ENCODE peak calls at places on chromosome 6, in five cellular contexts. One of them, this sample, is unnamed.

GRCh38 chr6:86706449-86706848 is 230.9 kb upstream of the HTR1E start:
- DNase-seq in adrenal gland: no peak
- DNase-seq in breast epithelium: no peak
- DNase-seq in GM12878: no peak
- DNase-seq in stomach: no peak
- DNase-seq in this sample: peak

GRCh38 chr6:35706468-35706867 is 17.8 kb upstream of the FKBP5 start:
- DNase-seq in GM12878: no peak
- DNase-seq in breast epithelium: no peak
- DNase-seq in stomach: no peak
- DNase-seq in adrenal gland: no peak
- DNase-seq in this sample: no peak

GRCh38 chr6:36596359-36596758 is 2.2 kb downstream of the SRSF3 start:
- DNase-seq in stomach: no peak
- DNase-seq in breast epithelium: no peak
- DNase-seq in GM12878: no peak
- DNase-seq in adrenal gland: no peak
- DNase-seq in this sample: peak

GRCh38 chr6:143957679-143958274 is 50.3 kb downstream of the PLAGL1 start:
- DNase-seq in GM12878: no peak
- DNase-seq in stomach: no peak
- DNase-seq in adrenal gland: no peak
- DNase-seq in breast epithelium: no peak
- DNase-seq in this sample: no peak

GRCh38 chr6:133101790-133102189 is 139.4 kb upstream of the EYA4 start:
- DNase-seq in stomach: no peak
- DNase-seq in breast epithelium: no peak
- DNase-seq in GM12878: no peak
- DNase-seq in adrenal gland: no peak
- DNase-seq in this sample: no peak

GRCh38 chr6:140985679-140986275 is 1146.9 kb upstream of the GJE1 start:
- DNase-seq in adrenal gland: no peak
- DNase-seq in breast epithelium: no peak
- DNase-seq in stomach: no peak
- DNase-seq in GM12878: no peak
- DNase-seq in this sample: no peak

GRCh38 chr6:44037847-44038542 is 89.3 kb downstream of the MRPL14 start:
- DNase-seq in breast epithelium: no peak
- DNase-seq in stomach: no peak
- DNase-seq in GM12878: no peak
- DNase-seq in adrenal gland: no peak
- DNase-seq in this sample: no peak

GRCh38 chr6:42505377-42505702 is 53.6 kb upstream of the TRERF1 start:
- DNase-seq in breast epithelium: no peak
- DNase-seq in stomach: no peak
- DNase-seq in GM12878: no peak
- DNase-seq in adrenal gland: no peak
- DNase-seq in this sample: no peak

GRCh38 chr6:155177369-155177961 is 86.3 kb upstream of the CLDN20 start:
- DNase-seq in GM12878: no peak
- DNase-seq in breast epithelium: no peak
- DNase-seq in adrenal gland: peak
- DNase-seq in stomach: peak
- DNase-seq in this sample: peak

GRCh38 chr6:91031581-91031980 is 444.7 kb upstream of the MAP3K7 start:
- DNase-seq in GM12878: no peak
- DNase-seq in breast epithelium: no peak
- DNase-seq in adrenal gland: no peak
- DNase-seq in stomach: no peak
- DNase-seq in this sample: no peak

GRCh38 chr6:37759221-37760154 is 60.0 kb upstream of the ZFAND3 start:
- DNase-seq in GM12878: no peak
- DNase-seq in stomach: no peak
- DNase-seq in breast epithelium: no peak
- DNase-seq in adrenal gland: no peak
- DNase-seq in this sample: no peak

GRCh38 chr6:4732691-4733315 is 43.4 kb upstream of the CDYL start:
- DNase-seq in stomach: peak
- DNase-seq in GM12878: no peak
- DNase-seq in breast epithelium: peak
- DNase-seq in adrenal gland: peak
- DNase-seq in this sample: peak

GRCh38 chr6:44655368-44656342 is 268.1 kb downstream of the CDC5L start:
- DNase-seq in GM12878: no peak
- DNase-seq in breast epithelium: peak
- DNase-seq in adrenal gland: peak
- DNase-seq in stomach: peak
- DNase-seq in this sample: peak

GRCh38 chr6:160030103-160030502 is 61.2 kb downstream of the IGF2R start:
- DNase-seq in GM12878: no peak
- DNase-seq in adrenal gland: peak
- DNase-seq in stomach: peak
- DNase-seq in breast epithelium: no peak
- DNase-seq in this sample: no peak

GRCh38 chr6:70709826-70710225 is 42.1 kb downstream of the SMAP1 start:
- DNase-seq in stomach: no peak
- DNase-seq in GM12878: no peak
- DNase-seq in breast epithelium: no peak
- DNase-seq in adrenal gland: no peak
- DNase-seq in this sample: no peak

GRCh38 chr6:56668158-56668557 is 25.5 kb upstream of the DST start:
- DNase-seq in breast epithelium: no peak
- DNase-seq in GM12878: no peak
- DNase-seq in adrenal gland: no peak
- DNase-seq in stomach: no peak
- DNase-seq in this sample: no peak

GRCh38 chr6:45724511-45724910 is 291.1 kb downstream of the CLIC5 start:
- DNase-seq in adrenal gland: peak
- DNase-seq in breast epithelium: no peak
- DNase-seq in stomach: no peak
- DNase-seq in GM12878: no peak
- DNase-seq in this sample: no peak

GRCh38 chr6:108432792-108433191 is 127.9 kb upstream of the FOXO3 start:
- DNase-seq in stomach: no peak
- DNase-seq in adrenal gland: no peak
- DNase-seq in GM12878: no peak
- DNase-seq in breast epithelium: no peak
- DNase-seq in this sample: peak

GRCh38 chr6:170091000-170091638 is 199.8 kb downstream of the DLL1 start:
- DNase-seq in adrenal gland: no peak
- DNase-seq in GM12878: no peak
- DNase-seq in breast epithelium: no peak
- DNase-seq in stomach: peak
- DNase-seq in this sample: no peak

GRCh38 chr6:151357758-151358436 is 33.5 kb downstream of the ZBTB2 start:
- DNase-seq in adrenal gland: no peak
- DNase-seq in stomach: no peak
- DNase-seq in breast epithelium: no peak
- DNase-seq in GM12878: no peak
- DNase-seq in this sample: no peak

GRCh38 chr6:41638002-41638800 is at the start of gene MDFI:
- DNase-seq in stomach: no peak
- DNase-seq in breast epithelium: no peak
- DNase-seq in GM12878: no peak
- DNase-seq in adrenal gland: no peak
- DNase-seq in this sample: no peak

GRCh38 chr6:81761197-81761596 is 8.7 kb upstream of the TENT5A start:
- DNase-seq in GM12878: no peak
- DNase-seq in breast epithelium: no peak
- DNase-seq in stomach: no peak
- DNase-seq in adrenal gland: no peak
- DNase-seq in this sample: no peak

GRCh38 chr6:51250317-51250716 is 431.6 kb downstream of the TFAP2B start:
- DNase-seq in GM12878: no peak
- DNase-seq in breast epithelium: no peak
- DNase-seq in adrenal gland: no peak
- DNase-seq in stomach: no peak
- DNase-seq in this sample: no peak

GRCh38 chr6:110180228-110181008 is at the start of gene CDC40:
- DNase-seq in breast epithelium: peak
- DNase-seq in GM12878: no peak
- DNase-seq in stomach: peak
- DNase-seq in adrenal gland: peak
- DNase-seq in this sample: peak
- TF ChIP-seq POLR2A in breast epithelium: no peak
- TF ChIP-seq POLR2A in GM12878: peak
- TF ChIP-seq POLR2A in stomach: no peak
- TF ChIP-seq POLR2A in adrenal gland: peak
- TF ChIP-seq POLR2A in this sample: peak

GRCh38 chr6:18151801-18152200 is 3.1 kb downstream of the TPMT start:
- DNase-seq in breast epithelium: no peak
- DNase-seq in adrenal gland: no peak
- DNase-seq in GM12878: no peak
- DNase-seq in stomach: no peak
- DNase-seq in this sample: no peak

GRCh38 chr6:18153311-18153703 is 1.6 kb downstream of the TPMT start:
- DNase-seq in stomach: no peak
- DNase-seq in breast epithelium: no peak
- DNase-seq in GM12878: no peak
- DNase-seq in adrenal gland: no peak
- DNase-seq in this sample: no peak

GRCh38 chr6:18154507-18155272 is at the start of gene TPMT:
- DNase-seq in breast epithelium: peak
- DNase-seq in adrenal gland: peak
- DNase-seq in stomach: peak
- DNase-seq in GM12878: no peak
- DNase-seq in this sample: peak

GRCh38 chr6:18155864-18156396 is 708 bp downstream of the KDM1B start:
- DNase-seq in breast epithelium: peak
- DNase-seq in GM12878: peak
- DNase-seq in adrenal gland: peak
- DNase-seq in stomach: peak
- DNase-seq in this sample: peak

DNA sequence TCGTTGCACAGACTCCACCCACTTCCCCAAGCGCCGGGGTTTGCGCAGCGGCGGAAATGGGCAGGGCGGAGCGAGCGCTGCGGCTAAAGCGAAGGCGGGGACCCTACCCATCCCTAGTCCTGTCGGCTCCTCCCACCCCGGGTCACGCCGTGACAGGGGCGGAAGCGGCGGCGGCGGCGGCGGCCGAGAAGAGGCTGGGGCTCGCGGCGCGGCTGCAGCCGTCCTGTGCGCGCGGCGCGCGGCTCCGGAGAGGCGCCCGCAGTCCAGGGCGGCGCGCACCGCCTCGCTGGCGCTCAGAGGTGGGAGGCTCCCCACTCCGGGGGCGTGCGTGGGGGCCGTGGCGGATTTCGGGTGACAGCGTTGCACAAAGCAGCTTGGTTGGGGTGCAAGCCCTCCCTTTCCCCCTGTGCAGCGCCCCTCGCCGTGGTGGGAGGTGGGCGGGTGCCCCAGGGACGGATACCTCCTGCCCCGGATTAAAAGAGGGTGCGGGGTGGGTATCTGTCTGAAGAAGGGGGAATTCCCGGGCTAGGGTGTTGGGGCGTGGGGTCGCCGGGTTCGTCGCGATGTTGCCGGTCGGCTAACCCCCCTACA is at the start of gene KDM1B:
- DNase-seq in adrenal gland: peak
- DNase-seq in GM12878: peak
- DNase-seq in stomach: peak
- DNase-seq in breast epithelium: no peak
- DNase-seq in this sample: peak
- TF ChIP-seq POLR2A in adrenal gland: peak
- TF ChIP-seq POLR2A in GM12878: peak
- TF ChIP-seq POLR2A in stomach: no peak
- TF ChIP-seq POLR2A in breast epithelium: no peak
- TF ChIP-seq POLR2A in this sample: peak

GRCh38 chr6:33248932-33249731 is 22.5 kb downstream of the VPS52 start:
- DNase-seq in adrenal gland: peak
- DNase-seq in GM12878: peak
- DNase-seq in stomach: peak
- DNase-seq in breast epithelium: peak
- DNase-seq in this sample: peak
- TF ChIP-seq POLR2A in adrenal gland: peak
- TF ChIP-seq POLR2A in GM12878: peak
- TF ChIP-seq POLR2A in stomach: no peak
- TF ChIP-seq POLR2A in breast epithelium: peak
- TF ChIP-seq POLR2A in this sample: peak

GRCh38 chr6:122400467-122401089 is 1.1 kb downstream of the HSF2 start:
- DNase-seq in adrenal gland: no peak
- DNase-seq in stomach: no peak
- DNase-seq in breast epithelium: no peak
- DNase-seq in GM12878: no peak
- DNase-seq in this sample: peak

GRCh38 chr6:122401104-122401503 is 1.7 kb downstream of the HSF2 start:
- DNase-seq in stomach: no peak
- DNase-seq in breast epithelium: no peak
- DNase-seq in GM12878: no peak
- DNase-seq in adrenal gland: no peak
- DNase-seq in this sample: no peak

GRCh38 chr6:122399055-122399347 is 451 bp upstream of the HSF2 start:
- DNase-seq in GM12878: no peak
- DNase-seq in breast epithelium: no peak
- DNase-seq in adrenal gland: no peak
- DNase-seq in stomach: no peak
- DNase-seq in this sample: no peak

GRCh38 chr6:122400121-122400450 is 634 bp downstream of the HSF2 start:
- DNase-seq in GM12878: no peak
- DNase-seq in adrenal gland: peak
- DNase-seq in stomach: no peak
- DNase-seq in breast epithelium: no peak
- DNase-seq in this sample: no peak

DNA sequence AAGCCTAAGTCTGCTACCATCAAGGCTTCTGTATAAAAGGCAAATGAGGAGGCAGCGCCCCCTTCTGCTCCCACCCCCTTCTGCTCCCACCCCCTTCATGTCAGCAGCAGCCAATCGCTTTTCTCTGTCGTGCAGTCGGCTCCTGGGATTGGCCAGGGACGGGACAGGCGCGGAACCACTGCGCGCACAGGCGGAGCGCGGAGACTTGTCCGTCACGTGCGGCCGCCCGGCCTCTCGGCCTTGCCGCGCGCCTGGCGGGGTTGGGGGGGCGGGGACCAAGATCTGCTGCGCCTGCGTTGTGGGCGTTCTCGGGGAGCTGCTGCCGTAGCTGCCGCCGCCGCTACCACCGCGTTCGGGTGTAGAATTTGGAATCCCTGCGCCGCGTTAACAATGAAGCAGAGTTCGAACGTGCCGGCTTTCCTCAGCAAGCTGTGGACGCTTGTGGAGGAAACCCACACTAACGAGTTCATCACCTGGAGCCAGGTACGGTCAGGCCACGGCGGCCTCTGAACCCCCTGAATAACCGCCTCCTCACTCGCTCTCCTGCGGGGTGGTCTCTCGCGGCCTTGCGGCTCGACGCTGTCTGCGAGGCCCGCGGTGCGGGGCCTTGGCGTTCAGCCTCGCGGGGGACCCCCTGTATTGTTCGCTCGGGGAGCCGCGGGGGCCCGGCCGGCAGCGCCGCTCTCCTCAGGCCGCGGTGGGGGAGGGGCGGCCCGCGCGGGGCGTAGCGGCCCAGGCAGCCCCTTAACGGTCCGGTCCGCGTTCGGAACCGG is at the start of gene HSF2:
- DNase-seq in stomach: peak
- DNase-seq in adrenal gland: peak
- DNase-seq in breast epithelium: peak
- DNase-seq in GM12878: peak
- DNase-seq in this sample: peak
- TF ChIP-seq POLR2A in stomach: no peak
- TF ChIP-seq POLR2A in adrenal gland: peak
- TF ChIP-seq POLR2A in breast epithelium: no peak
- TF ChIP-seq POLR2A in GM12878: peak
- TF ChIP-seq POLR2A in this sample: peak

This sample was measured in erythroblast.